ENCODE peak calls at places on chromosomes 6 and 20, in four cellular contexts. N is H9, Z is mucosa of descending colon, A is ovary. O is an unnamed sample.

GRCh38 chr6:33407132-33407718 is 3.6 kb upstream of the PHF1 start:
- DNase-seq in N (no peak), Z (no peak), A (no peak), O (peak; percentile 72)

GRCh38 chr6:2764610-2765165 is 505 bp upstream of the WRNIP1 start:
- DNase-seq in N (no peak), Z (peak; percentile 73), A (peak; percentile 58), O (peak; percentile 82)

GRCh38 chr20:18545566-18545965 is 21.7 kb upstream of the SMIM26 start:
- DNase-seq in N (no peak), Z (no peak), A (no peak), O (no peak)

GRCh38 chr6:26214826-26215199 is 127.6 kb downstream of the HFE start:
- DNase-seq in N (no peak), Z (no peak), A (no peak), O (no peak)

GRCh38 chr6:163520956-163521355 is 106.4 kb downstream of the QKI start:
- DNase-seq in N (no peak), Z (no peak), A (no peak), O (no peak)

GRCh38 chr20:34600892-34601653 is 42.6 kb downstream of the MAP1LC3A start:
- DNase-seq in N (no peak), Z (no peak), A (no peak), O (no peak)

GRCh38 chr20:41131594-41132387 is 5.6 kb upstream of the PLCG1 start:
- DNase-seq in N (no peak), Z (no peak), A (no peak), O (no peak)

GRCh38 chr20:37521091-37521771 is at the start of gene NNAT:
- DNase-seq in N (peak; percentile 25), Z (no peak), A (no peak), O (peak; percentile 17)

GRCh38 chr6:113776998-113777397 is 80.1 kb upstream of the MARCKS start:
- DNase-seq in N (peak; percentile 44), Z (no peak), A (no peak), O (peak; percentile 46)

GRCh38 chr6:118356054-118356453 is 192.0 kb upstream of the PLN start:
- DNase-seq in N (no peak), Z (no peak), A (no peak), O (no peak)

GRCh38 chr6:33249732-33250625 is 21.7 kb downstream of the VPS52 start:
- DNase-seq in N (no peak), Z (peak; percentile 53), A (peak; percentile 41), O (peak; percentile 69)

GRCh38 chr6:11810039-11810541 is 31.5 kb upstream of the ADTRP start:
- DNase-seq in N (no peak), Z (peak; percentile 73), A (peak; percentile 91), O (peak; percentile 57)

GRCh38 chr20:23832775-23833508 is 6.4 kb upstream of the CST2 start:
- DNase-seq in N (no peak), Z (no peak), A (no peak), O (no peak)

GRCh38 chr6:170102582-170103481 is 188.0 kb downstream of the DLL1 start:
- DNase-seq in N (no peak), Z (no peak), A (no peak), O (no peak)

GRCh38 chr6:78598966-78599365 is 268.4 kb upstream of the IRAK1BP1 start:
- DNase-seq in N (no peak), Z (no peak), A (no peak), O (no peak)

GRCh38 chr6:47209632-47210031 is 100.1 kb downstream of the TNFRSF21 start:
- DNase-seq in N (no peak), Z (no peak), A (no peak), O (no peak)

GRCh38 chr6:8651998-8652397 is 216.7 kb upstream of the SLC35B3 start:
- DNase-seq in N (no peak), Z (no peak), A (no peak), O (no peak)

GRCh38 chr6:132749111-132749510 is 8.6 kb downstream of the VNN2 start:
- DNase-seq in N (no peak), Z (no peak), A (no peak), O (no peak)

GRCh38 chr6:21024621-21025020 is 490.4 kb downstream of the CDKAL1 start:
- DNase-seq in N (no peak), Z (no peak), A (no peak), O (peak; percentile 50)

GRCh38 chr20:46057856-46058655 is 29.0 kb downstream of the SLC12A5 start:
- DNase-seq in N (peak; percentile 79), Z (peak; percentile 64), A (no peak), O (peak; percentile 45)

GRCh38 chr6:31579546-31580445 is 2.4 kb downstream of the LTB start:
- DNase-seq in N (no peak), Z (no peak), A (no peak), O (no peak)

GRCh38 chr20:34938466-34939163 is 17.0 kb downstream of the GSS start:
- DNase-seq in N (no peak), Z (peak; percentile 90), A (no peak), O (no peak)

GRCh38 chr6:19734061-19734460 is 103.1 kb upstream of the ID4 start:
- DNase-seq in N (no peak), Z (no peak), A (no peak), O (no peak)

GRCh38 chr6:84546427-84546914 is 217.9 kb downstream of the TBX18 start:
- DNase-seq in N (no peak), Z (peak; percentile 31), A (no peak), O (peak; percentile 27)

GRCh38 chr20:57998276-57998675 is 230.2 kb downstream of the ANKRD60 start:
- DNase-seq in N (no peak), Z (no peak), A (no peak), O (no peak)

GRCh38 chr20:61988665-61989064 is 77.0 kb downstream of the TAF4 start:
- DNase-seq in N (no peak), Z (peak; percentile 15), A (no peak), O (no peak)

GRCh38 chr20:61985096-61985495 is 80.6 kb downstream of the TAF4 start:
- DNase-seq in N (no peak), Z (peak; percentile 31), A (no peak), O (no peak)

GRCh38 chr20:61983965-61984364 is 81.7 kb downstream of the TAF4 start:
- DNase-seq in N (no peak), Z (peak; percentile 14), A (no peak), O (no peak)

GRCh38 chr20:61989741-61990140 is 75.9 kb downstream of the TAF4 start:
- DNase-seq in N (no peak), Z (peak; percentile 9), A (no peak), O (no peak)

DNA sequence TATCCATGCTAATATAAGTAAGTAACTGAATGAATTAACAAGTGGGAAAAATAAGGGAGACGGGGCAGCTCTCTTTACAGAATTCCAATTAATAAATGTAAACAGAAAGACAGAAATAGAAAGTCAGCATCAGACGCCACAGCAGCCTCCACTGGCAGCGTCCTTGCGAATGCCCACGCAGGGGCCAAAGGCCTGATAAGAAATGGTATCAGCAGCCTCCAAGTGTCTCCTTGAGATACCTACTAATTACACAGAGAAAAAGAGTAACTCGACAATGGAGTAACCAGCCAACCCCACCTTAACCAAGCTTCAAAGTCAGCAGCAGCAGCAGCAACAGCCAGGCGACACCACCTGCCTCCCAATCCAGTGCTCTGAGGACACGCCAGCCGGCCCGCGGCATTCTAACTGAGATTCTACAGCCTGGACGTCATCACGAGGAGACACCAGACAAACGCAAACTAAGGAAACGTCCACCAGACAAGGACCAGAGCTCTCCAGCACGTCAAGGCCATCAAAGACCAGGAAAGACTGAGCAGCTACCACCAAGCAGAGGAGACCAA is 78.8 kb downstream of the TAF4 start:
- DNase-seq in N (no peak), Z (peak; percentile 22), A (no peak), O (peak; percentile 21)
- H3K9me3 ChIP-seq in N (peaks cover 4% of the 10 kb centered on the region), Z (peaks cover 7% of the 10 kb centered on the region), A (no peaks in the 10 kb centered on the region), O (no peaks in the 10 kb centered on the region)

DNA sequence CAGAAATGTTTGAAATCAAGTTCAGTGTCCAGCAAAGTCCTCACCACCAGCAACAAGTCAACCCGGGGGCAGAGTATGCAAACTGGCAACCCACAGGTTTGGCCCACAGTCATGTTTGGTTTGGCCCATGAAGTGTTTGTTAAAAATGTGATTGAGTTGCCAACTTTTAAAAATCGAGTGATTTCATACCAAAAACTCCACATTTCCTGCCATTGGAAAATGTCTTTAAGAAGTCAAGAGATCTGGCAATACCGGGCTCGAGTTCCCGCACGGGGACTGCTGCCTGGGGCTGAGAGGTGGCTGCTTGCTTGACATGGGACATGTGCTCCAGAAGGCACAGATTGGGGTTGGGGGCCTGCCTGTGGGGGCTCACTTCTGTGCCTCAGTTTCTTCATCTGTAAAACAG is 36.1 kb downstream of the PREX1 start:
- DNase-seq in N (no peak), Z (no peak), A (no peak), O (peak; percentile 83)
- H3K4me1 ChIP-seq in N (no peaks in the 10 kb centered on the region), Z (no peaks in the 10 kb centered on the region), A (peaks cover 12% of the 10 kb centered on the region), O (peaks cover 5% of the 10 kb centered on the region)

DNA sequence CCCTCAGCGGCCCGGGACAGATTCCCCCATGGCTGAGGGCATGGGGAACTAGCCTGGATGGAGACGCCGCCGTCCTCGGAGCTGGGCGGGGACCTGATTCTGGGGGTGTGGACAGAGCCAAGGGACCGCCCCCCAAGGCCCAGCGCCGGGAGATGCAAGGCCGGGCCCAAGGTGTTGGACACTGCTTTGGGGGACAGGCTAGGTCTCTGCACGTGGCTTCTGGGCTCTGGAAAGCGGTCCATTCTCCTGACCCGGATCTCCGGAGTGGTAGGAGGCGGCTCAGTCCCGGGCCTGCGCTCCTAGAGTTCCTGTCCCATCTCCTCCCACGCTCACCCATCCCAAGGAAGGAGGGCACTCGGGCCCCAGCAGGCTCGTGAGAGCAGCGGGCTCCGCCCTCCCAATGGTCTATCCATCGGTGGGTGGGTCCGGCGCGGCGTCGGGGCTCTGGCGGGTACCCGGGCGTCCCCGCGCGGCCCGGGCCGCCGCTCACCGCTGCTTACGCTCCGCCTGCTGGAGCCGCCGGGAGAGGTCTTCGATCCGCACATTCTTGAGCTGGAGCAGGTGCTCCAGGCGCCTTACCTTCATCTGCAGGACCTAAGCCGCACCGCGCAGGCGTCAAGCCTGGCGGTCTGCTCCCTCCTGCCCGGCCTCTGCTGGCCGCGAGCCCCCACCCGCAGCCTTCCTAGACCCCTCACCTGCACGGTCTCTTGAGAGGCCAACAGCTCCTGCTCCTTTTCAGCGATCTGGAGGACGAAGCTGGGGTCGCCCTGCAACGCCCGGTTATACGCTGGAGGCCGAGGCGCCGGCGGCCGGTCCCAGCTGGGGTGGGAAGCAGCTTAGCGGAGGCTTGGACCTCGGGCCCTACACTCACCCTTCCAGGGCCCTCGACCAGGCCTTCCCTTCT is 3.3 kb downstream of the SPEF1 start:
- DNase-seq in N (peak; percentile 85), Z (peak; percentile 81), A (peak; percentile 72), O (peak; percentile 54)
- H3K9me3 ChIP-seq in N (no peaks in the 10 kb centered on the region), Z (no peaks in the 10 kb centered on the region), A (no peaks in the 10 kb centered on the region), O (no peaks in the 10 kb centered on the region)

DNA sequence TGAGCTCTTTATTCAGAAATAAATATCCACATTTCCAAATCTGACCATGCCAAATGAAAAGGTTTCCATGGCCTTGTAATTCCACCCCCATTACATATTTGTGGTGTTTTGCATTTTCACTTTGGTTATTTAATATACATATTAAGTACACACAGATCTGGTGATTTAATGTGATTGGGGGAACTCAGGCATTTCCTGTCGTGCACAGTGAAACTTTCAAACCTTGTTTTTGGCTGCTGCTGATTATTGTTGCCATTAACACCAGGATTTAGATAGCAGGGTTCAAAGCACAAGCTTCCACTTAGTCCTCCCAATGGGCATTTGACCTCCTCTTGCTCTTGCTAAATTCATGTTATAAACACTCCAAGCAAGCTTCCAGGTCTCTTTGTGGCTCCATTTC is 166.5 kb downstream of the SOBP start:
- DNase-seq in N (no peak), Z (no peak), A (no peak), O (no peak)
- H3K4me1 ChIP-seq in N (peaks cover 2% of the 10 kb centered on the region), Z (peaks cover 11% of the 10 kb centered on the region), A (peaks cover 12% of the 10 kb centered on the region), O (peaks cover 36% of the 10 kb centered on the region)

O was measured in cardiac muscle cell.